ENCODE peak calls at places on chromosome 13, in five cellular contexts. Z is astrocyte of the cerebellum, Y is left lung, H is left colon, D is NCI-H1092 treated with DMSO at 0.1 percent for 48 hours. P is an unnamed sample.

GRCh38 chr13:97659602-97660001 is 225.6 kb downstream of the RAP2A start:
- DNase-seq in Z (no peak), Y (no peak), H (no peak), D (peak; percentile 43), P (no peak)

GRCh38 chr13:78121459-78122348 is 203.1 kb upstream of the EDNRB start:
- DNase-seq in Z (peak; percentile 42), Y (no peak), H (no peak), D (peak; percentile 84), P (peak; percentile 34)

GRCh38 chr13:101627556-101627943 is 175.1 kb downstream of the ITGBL1 start:
- DNase-seq in Z (no peak), Y (no peak), H (no peak), D (peak; percentile 47), P (no peak)

GRCh38 chr13:100443998-100444328 is 144.6 kb downstream of the GGACT start:
- DNase-seq in Z (no peak), Y (no peak), H (no peak), D (no peak), P (no peak)

GRCh38 chr13:75762967-75763366 is 126.8 kb downstream of the LMO7 start:
- DNase-seq in Z (no peak), Y (no peak), H (no peak), D (no peak), P (no peak)

GRCh38 chr13:111382877-111383276 is 62.4 kb downstream of the TEX29 start:
- DNase-seq in Z (no peak), Y (no peak), H (no peak), D (no peak), P (no peak)

GRCh38 chr13:57824121-57824520 is 192.6 kb downstream of the PCDH17 start:
- DNase-seq in Z (no peak), Y (no peak), H (no peak), D (no peak), P (no peak)

GRCh38 chr13:32165791-32166190 is 134.2 kb downstream of the FRY start:
- DNase-seq in Z (no peak), Y (no peak), H (peak; percentile 29), D (no peak), P (peak; percentile 18)

GRCh38 chr13:34720618-34721017 is 221.5 kb upstream of the NBEA start:
- DNase-seq in Z (no peak), Y (no peak), H (no peak), D (no peak), P (no peak)

GRCh38 chr13:113360446-113360845 is 3.5 kb downstream of the GRTP1 start:
- DNase-seq in Z (no peak), Y (no peak), H (peak; percentile 9), D (no peak), P (no peak)

GRCh38 chr13:27465611-27466010 is 15.2 kb upstream of the MTIF3 start:
- DNase-seq in Z (no peak), Y (no peak), H (no peak), D (no peak), P (no peak)

GRCh38 chr13:114320065-114320464 is 5.8 kb downstream of the CHAMP1 start:
- DNase-seq in Z (no peak), Y (no peak), H (no peak), D (no peak), P (no peak)

GRCh38 chr13:43390582-43390981 is 367.2 kb downstream of the DNAJC15 start:
- DNase-seq in Z (no peak), Y (no peak), H (no peak), D (no peak), P (no peak)

GRCh38 chr13:109371066-109371465 is 415.3 kb downstream of the IRS2 start:
- DNase-seq in Z (no peak), Y (no peak), H (no peak), D (no peak), P (no peak)

GRCh38 chr13:44259045-44260042 is 114.3 kb upstream of the SERP2 start:
- DNase-seq in Z (no peak), Y (peak; percentile 68), H (peak; percentile 49), D (peak; percentile 48), P (no peak)

GRCh38 chr13:52070929-52071523 is 46.5 kb downstream of the UTP14C start:
- DNase-seq in Z (no peak), Y (no peak), H (no peak), D (peak; percentile 2), P (no peak)

GRCh38 chr13:112764864-112765561 is 75.2 kb downstream of the ATP11A start:
- DNase-seq in Z (no peak), Y (peak; percentile 76), H (no peak), D (no peak), P (no peak)

GRCh38 chr13:26920614-26921355 is 160.2 kb upstream of the GPR12 start:
- DNase-seq in Z (no peak), Y (no peak), H (no peak), D (no peak), P (no peak)

GRCh38 chr13:41565221-41565620 is 107.9 kb downstream of the RGCC start:
- DNase-seq in Z (peak; percentile 72), Y (no peak), H (no peak), D (no peak), P (peak; percentile 96)

GRCh38 chr13:44106231-44107152 is 226.8 kb downstream of the LACC1 start:
- DNase-seq in Z (no peak), Y (no peak), H (no peak), D (no peak), P (no peak)